ENCODE peak calls at places on chromosome 14, in nine cellular contexts. A is bronchial epithelial cell; L is AML-193; P is T-cell; Z is GOT3; I is hippocampal formation; M is colonic mucosa; J is LoVo; R is activated T-cell treated with anti-CD3 and anti-CD28 coated beads, Interleukin-2, amount 50 U/mL, for 4 hours. E is an unnamed sample.

GRCh38 chr14:103593577-103593976 is 30.8 kb downstream of the COA8 start:
- DNase-seq in P (no peak), M (no peak), L (no peak), J (no peak), R (no peak), I (no peak), A (no peak), Z (no peak), E (no peak)

GRCh38 chr14:22283000-22283399 is 306.0 kb downstream of the DAD1 start:
- DNase-seq in A (no peak), J (no peak), R (no peak), P (no peak), L (no peak), Z (no peak), M (no peak), I (no peak), E (no peak)

GRCh38 chr14:94113490-94113889 is 3.0 kb downstream of the IFI27 start:
- DNase-seq in A (peak; percentile 28), Z (no peak), P (no peak), M (peak; percentile 68), L (no peak), I (no peak), R (no peak), J (no peak), E (no peak)

GRCh38 chr14:105919458-105920150 is 393.2 kb downstream of the TMEM121 start:
- DNase-seq in I (no peak), M (no peak), P (no peak), Z (no peak), A (no peak), L (no peak), R (no peak), J (no peak), E (no peak)

GRCh38 chr14:64112859-64113258 is 181.3 kb downstream of the ESR2 start:
- DNase-seq in I (no peak), J (no peak), P (no peak), R (no peak), M (peak; percentile 75), A (peak; percentile 78), Z (no peak), L (no peak), E (no peak)

GRCh38 chr14:84107835-84108343 is 1422.1 kb upstream of the FLRT2 start:
- DNase-seq in Z (no peak), I (no peak), P (no peak), M (no peak), A (no peak), R (no peak), J (no peak), L (no peak), E (no peak)

GRCh38 chr14:93925374-93925895 is 1.7 kb upstream of the FAM181A start:
- DNase-seq in P (no peak), I (no peak), R (no peak), Z (no peak), M (no peak), A (no peak), L (no peak), J (no peak), E (no peak)

GRCh38 chr14:90608281-90608680 is 207.9 kb downstream of the TTC7B start:
- DNase-seq in I (no peak), J (no peak), P (no peak), M (no peak), R (no peak), L (no peak), A (no peak), Z (no peak), E (no peak)

GRCh38 chr14:94394594-94395305 is 6.3 kb upstream of the SERPINA1 start:
- DNase-seq in A (peak; percentile 50), Z (no peak), P (no peak), I (peak; percentile 28), M (no peak), L (peak; percentile 94), R (no peak), J (no peak), E (no peak)

GRCh38 chr14:77980475-77981321 is 180.8 kb downstream of the ADCK1 start:
- DNase-seq in L (no peak), M (peak; percentile 36), J (no peak), P (no peak), R (no peak), Z (no peak), A (peak; percentile 34), I (no peak), E (no peak)

GRCh38 chr14:93032301-93032929 is 83.3 kb downstream of the ITPK1 start:
- DNase-seq in J (no peak), P (no peak), L (peak; percentile 54), A (no peak), M (no peak), I (no peak), R (no peak), Z (no peak), E (no peak)

GRCh38 chr14:90698379-90698869 is 117.8 kb downstream of the TTC7B start:
- DNase-seq in I (peak; percentile 68), P (no peak), L (no peak), R (no peak), M (no peak), J (no peak), Z (no peak), A (no peak), E (no peak)

GRCh38 chr14:98819867-98820206 is 452.2 kb downstream of the BCL11B start:
- DNase-seq in R (no peak), M (no peak), A (no peak), Z (no peak), P (no peak), J (no peak), I (no peak), L (no peak), E (no peak)

GRCh38 chr14:84458881-84459280 is 1071.1 kb upstream of the FLRT2 start:
- DNase-seq in R (no peak), A (no peak), I (peak; percentile 51), L (no peak), J (no peak), M (no peak), P (no peak), Z (no peak), E (no peak)

GRCh38 chr14:55370883-55371455 is 40.7 kb downstream of the ATG14 start:
- DNase-seq in I (no peak), R (no peak), J (no peak), M (no peak), A (no peak), L (no peak), P (no peak), Z (no peak), E (no peak)

GRCh38 chr14:77085538-77085937 is 12.5 kb upstream of the CIPC start:
- DNase-seq in I (no peak), M (no peak), A (no peak), J (no peak), P (no peak), R (no peak), L (no peak), Z (no peak), E (no peak)

GRCh38 chr14:66859063-66859671 is 330.1 kb upstream of the GARIN2 start:
- DNase-seq in J (no peak), I (no peak), P (no peak), M (no peak), A (peak; percentile 69), L (no peak), Z (no peak), R (no peak), E (no peak)